ENCODE peak calls at places on chromosome 1, in eight cellular contexts. One of them, this sample, is unnamed.

GRCh38 chr1:191508239-191508638 is 650.0 kb upstream of the RGS18 start:
- DNase-seq in mammary epithelial cell: no peak
- DNase-seq in keratinocyte: no peak
- DNase-seq in astrocyte: no peak
- DNase-seq in hepatocyte: no peak
- DNase-seq in GM23338: no peak
- DNase-seq in PC-3: no peak
- DNase-seq in HCT116: no peak
- DNase-seq in this sample: no peak

GRCh38 chr1:150976879-150977694 is 2.5 kb upstream of the CERS2 start:
- DNase-seq in GM23338: peak
- DNase-seq in mammary epithelial cell: peak
- DNase-seq in keratinocyte: peak
- DNase-seq in astrocyte: no peak
- DNase-seq in hepatocyte: peak
- DNase-seq in PC-3: peak
- DNase-seq in HCT116: peak
- DNase-seq in this sample: peak

GRCh38 chr1:145978860-145979745 is 14.6 kb downstream of the POLR3GL start:
- DNase-seq in astrocyte: peak
- DNase-seq in keratinocyte: peak
- DNase-seq in GM23338: peak
- DNase-seq in PC-3: peak
- DNase-seq in mammary epithelial cell: peak
- DNase-seq in HCT116: peak
- DNase-seq in hepatocyte: peak
- DNase-seq in this sample: peak

GRCh38 chr1:26582836-26583460 is 53.4 kb downstream of the RPS6KA1 start:
- DNase-seq in GM23338: no peak
- DNase-seq in hepatocyte: no peak
- DNase-seq in mammary epithelial cell: peak
- DNase-seq in PC-3: peak
- DNase-seq in keratinocyte: no peak
- DNase-seq in astrocyte: peak
- DNase-seq in HCT116: no peak
- DNase-seq in this sample: no peak

GRCh38 chr1:11245904-11246726 is 16.2 kb downstream of the MTOR start:
- DNase-seq in astrocyte: no peak
- DNase-seq in GM23338: no peak
- DNase-seq in HCT116: no peak
- DNase-seq in PC-3: no peak
- DNase-seq in hepatocyte: no peak
- DNase-seq in keratinocyte: no peak
- DNase-seq in mammary epithelial cell: no peak
- DNase-seq in this sample: no peak

GRCh38 chr1:89552481-89553194 is 28.0 kb downstream of the LRRC8B start:
- DNase-seq in PC-3: no peak
- DNase-seq in hepatocyte: no peak
- DNase-seq in mammary epithelial cell: peak
- DNase-seq in astrocyte: no peak
- DNase-seq in HCT116: no peak
- DNase-seq in GM23338: no peak
- DNase-seq in keratinocyte: no peak
- DNase-seq in this sample: peak

GRCh38 chr1:203324103-203325003 is 19.0 kb downstream of the BTG2 start:
- DNase-seq in astrocyte: no peak
- DNase-seq in HCT116: no peak
- DNase-seq in keratinocyte: no peak
- DNase-seq in mammary epithelial cell: no peak
- DNase-seq in GM23338: no peak
- DNase-seq in PC-3: no peak
- DNase-seq in hepatocyte: no peak
- DNase-seq in this sample: peak

GRCh38 chr1:212608956-212609700 is 567 bp downstream of the ATF3 start:
- DNase-seq in keratinocyte: no peak
- DNase-seq in astrocyte: peak
- DNase-seq in mammary epithelial cell: no peak
- DNase-seq in PC-3: peak
- DNase-seq in hepatocyte: peak
- DNase-seq in GM23338: peak
- DNase-seq in HCT116: no peak
- DNase-seq in this sample: peak

GRCh38 chr1:86089765-86090164 is 66.8 kb downstream of the COL24A1 start:
- DNase-seq in PC-3: no peak
- DNase-seq in HCT116: no peak
- DNase-seq in mammary epithelial cell: no peak
- DNase-seq in hepatocyte: no peak
- DNase-seq in keratinocyte: no peak
- DNase-seq in astrocyte: no peak
- DNase-seq in GM23338: no peak
- DNase-seq in this sample: peak

GRCh38 chr1:119582801-119583200 is 65.3 kb downstream of the ZNF697 start:
- DNase-seq in HCT116: peak
- DNase-seq in mammary epithelial cell: peak
- DNase-seq in PC-3: peak
- DNase-seq in hepatocyte: peak
- DNase-seq in keratinocyte: peak
- DNase-seq in astrocyte: peak
- DNase-seq in GM23338: peak
- DNase-seq in this sample: peak

GRCh38 chr1:46549697-46550681 is 1.5 kb downstream of the KNCN start:
- DNase-seq in HCT116: no peak
- DNase-seq in mammary epithelial cell: peak
- DNase-seq in GM23338: peak
- DNase-seq in astrocyte: peak
- DNase-seq in PC-3: peak
- DNase-seq in hepatocyte: peak
- DNase-seq in keratinocyte: no peak
- DNase-seq in this sample: no peak

GRCh38 chr1:17603091-17603841 is 63.8 kb downstream of the ARHGEF10L start:
- DNase-seq in PC-3: no peak
- DNase-seq in HCT116: no peak
- DNase-seq in keratinocyte: no peak
- DNase-seq in hepatocyte: no peak
- DNase-seq in mammary epithelial cell: no peak
- DNase-seq in GM23338: no peak
- DNase-seq in astrocyte: no peak
- DNase-seq in this sample: no peak

GRCh38 chr1:237814319-237814924 is 76.3 kb downstream of the ZP4 start:
- DNase-seq in PC-3: peak
- DNase-seq in hepatocyte: peak
- DNase-seq in keratinocyte: no peak
- DNase-seq in mammary epithelial cell: no peak
- DNase-seq in HCT116: no peak
- DNase-seq in astrocyte: no peak
- DNase-seq in GM23338: peak
- DNase-seq in this sample: no peak

GRCh38 chr1:57279909-57280666 is 143.8 kb downstream of the DAB1 start:
- DNase-seq in hepatocyte: peak
- DNase-seq in astrocyte: peak
- DNase-seq in keratinocyte: peak
- DNase-seq in HCT116: no peak
- DNase-seq in PC-3: peak
- DNase-seq in mammary epithelial cell: peak
- DNase-seq in GM23338: peak
- DNase-seq in this sample: no peak

GRCh38 chr1:112533029-112533428 is 24.3 kb downstream of the WNT2B start:
- DNase-seq in hepatocyte: no peak
- DNase-seq in HCT116: no peak
- DNase-seq in astrocyte: peak
- DNase-seq in keratinocyte: no peak
- DNase-seq in GM23338: peak
- DNase-seq in PC-3: no peak
- DNase-seq in mammary epithelial cell: no peak
- DNase-seq in this sample: no peak

GRCh38 chr1:232602622-232603021 is 27.3 kb downstream of the SIPA1L2 start:
- DNase-seq in hepatocyte: no peak
- DNase-seq in astrocyte: no peak
- DNase-seq in HCT116: no peak
- DNase-seq in keratinocyte: no peak
- DNase-seq in GM23338: peak
- DNase-seq in PC-3: no peak
- DNase-seq in mammary epithelial cell: no peak
- DNase-seq in this sample: no peak

GRCh38 chr1:31937300-31938183 is 626 bp downstream of the PTP4A2 start:
- DNase-seq in GM23338: peak
- DNase-seq in mammary epithelial cell: peak
- DNase-seq in keratinocyte: no peak
- DNase-seq in hepatocyte: peak
- DNase-seq in astrocyte: peak
- DNase-seq in PC-3: peak
- DNase-seq in HCT116: no peak
- DNase-seq in this sample: peak

GRCh38 chr1:226737819-226738420 is 1.2 kb downstream of the ITPKB start:
- DNase-seq in keratinocyte: no peak
- DNase-seq in PC-3: peak
- DNase-seq in GM23338: peak
- DNase-seq in astrocyte: no peak
- DNase-seq in mammary epithelial cell: peak
- DNase-seq in hepatocyte: peak
- DNase-seq in HCT116: no peak
- DNase-seq in this sample: peak

GRCh38 chr1:100896481-100896982 is 642 bp downstream of the SLC30A7 start:
- DNase-seq in hepatocyte: peak
- DNase-seq in mammary epithelial cell: peak
- DNase-seq in astrocyte: peak
- DNase-seq in GM23338: peak
- DNase-seq in PC-3: peak
- DNase-seq in keratinocyte: peak
- DNase-seq in HCT116: peak
- DNase-seq in this sample: peak

GRCh38 chr1:152884085-152884484 is 6.0 kb downstream of the SMCP start:
- DNase-seq in GM23338: no peak
- DNase-seq in mammary epithelial cell: peak
- DNase-seq in astrocyte: no peak
- DNase-seq in PC-3: no peak
- DNase-seq in hepatocyte: no peak
- DNase-seq in HCT116: no peak
- DNase-seq in keratinocyte: no peak
- DNase-seq in this sample: no peak

GRCh38 chr1:20278692-20279130 is 12.0 kb upstream of the VWA5B1 start:
- DNase-seq in mammary epithelial cell: no peak
- DNase-seq in astrocyte: peak
- DNase-seq in PC-3: no peak
- DNase-seq in keratinocyte: no peak
- DNase-seq in hepatocyte: no peak
- DNase-seq in HCT116: no peak
- DNase-seq in GM23338: peak
- DNase-seq in this sample: no peak

GRCh38 chr1:100868364-100868995 is 26.2 kb downstream of the EXTL2 start:
- DNase-seq in hepatocyte: peak
- DNase-seq in keratinocyte: no peak
- DNase-seq in astrocyte: peak
- DNase-seq in mammary epithelial cell: no peak
- DNase-seq in GM23338: peak
- DNase-seq in PC-3: peak
- DNase-seq in HCT116: peak
- DNase-seq in this sample: peak

GRCh38 chr1:175015243-175015642 is 8.0 kb downstream of the MRPS14 start:
- DNase-seq in PC-3: no peak
- DNase-seq in GM23338: no peak
- DNase-seq in mammary epithelial cell: no peak
- DNase-seq in keratinocyte: no peak
- DNase-seq in HCT116: no peak
- DNase-seq in astrocyte: peak
- DNase-seq in hepatocyte: no peak
- DNase-seq in this sample: no peak

GRCh38 chr1:9651565-9652378 is at the start of gene PIK3CD:
- DNase-seq in mammary epithelial cell: peak
- DNase-seq in GM23338: peak
- DNase-seq in keratinocyte: no peak
- DNase-seq in PC-3: peak
- DNase-seq in HCT116: no peak
- DNase-seq in astrocyte: peak
- DNase-seq in hepatocyte: peak
- DNase-seq in this sample: no peak

GRCh38 chr1:225469051-225469450 is 41.2 kb upstream of the LBR start:
- DNase-seq in GM23338: no peak
- DNase-seq in PC-3: no peak
- DNase-seq in astrocyte: no peak
- DNase-seq in hepatocyte: no peak
- DNase-seq in keratinocyte: no peak
- DNase-seq in mammary epithelial cell: no peak
- DNase-seq in HCT116: no peak
- DNase-seq in this sample: no peak

GRCh38 chr1:240611619-240612490 is at the start of gene GREM2:
- DNase-seq in HCT116: no peak
- DNase-seq in mammary epithelial cell: peak
- DNase-seq in keratinocyte: no peak
- DNase-seq in PC-3: peak
- DNase-seq in hepatocyte: peak
- DNase-seq in GM23338: peak
- DNase-seq in astrocyte: peak
- DNase-seq in this sample: peak

GRCh38 chr1:56877973-56878372 is 23.4 kb downstream of the C8A start:
- DNase-seq in hepatocyte: no peak
- DNase-seq in PC-3: no peak
- DNase-seq in HCT116: no peak
- DNase-seq in mammary epithelial cell: no peak
- DNase-seq in keratinocyte: no peak
- DNase-seq in GM23338: no peak
- DNase-seq in astrocyte: no peak
- DNase-seq in this sample: no peak

GRCh38 chr1:64163972-64164371 is 39.5 kb upstream of the UBE2U start:
- DNase-seq in astrocyte: peak
- DNase-seq in hepatocyte: peak
- DNase-seq in HCT116: no peak
- DNase-seq in GM23338: peak
- DNase-seq in mammary epithelial cell: peak
- DNase-seq in keratinocyte: no peak
- DNase-seq in PC-3: peak
- DNase-seq in this sample: no peak
- TF ChIP-seq CTCF in astrocyte: peak
- TF ChIP-seq CTCF in hepatocyte: peak
- TF ChIP-seq CTCF in HCT116: peak
- TF ChIP-seq CTCF in GM23338: peak
- TF ChIP-seq CTCF in mammary epithelial cell: peak
- TF ChIP-seq CTCF in keratinocyte: peak
- TF ChIP-seq CTCF in PC-3: peak
- TF ChIP-seq CTCF in this sample: peak

GRCh38 chr1:1918901-1919303 is at the start of gene TMEM52:
- DNase-seq in PC-3: no peak
- DNase-seq in astrocyte: no peak
- DNase-seq in hepatocyte: no peak
- DNase-seq in HCT116: no peak
- DNase-seq in GM23338: peak
- DNase-seq in mammary epithelial cell: no peak
- DNase-seq in keratinocyte: no peak
- DNase-seq in this sample: no peak
- TF ChIP-seq EZH2 in PC-3: no peak
- TF ChIP-seq EZH2 in astrocyte: no peak
- TF ChIP-seq EZH2 in hepatocyte: no peak
- TF ChIP-seq EZH2 in HCT116: no peak
- TF ChIP-seq EZH2 in GM23338: no peak
- TF ChIP-seq EZH2 in mammary epithelial cell: no peak
- TF ChIP-seq EZH2 in keratinocyte: no peak
- TF ChIP-seq EZH2 in this sample: no peak

GRCh38 chr1:70284366-70284765 is 63.2 kb downstream of the SRSF11 start:
- DNase-seq in keratinocyte: peak
- DNase-seq in mammary epithelial cell: peak
- DNase-seq in GM23338: no peak
- DNase-seq in HCT116: no peak
- DNase-seq in PC-3: no peak
- DNase-seq in astrocyte: no peak
- DNase-seq in hepatocyte: no peak
- DNase-seq in this sample: no peak
- TF ChIP-seq CTCF in keratinocyte: no peak
- TF ChIP-seq CTCF in mammary epithelial cell: no peak
- TF ChIP-seq CTCF in GM23338: no peak
- TF ChIP-seq CTCF in HCT116: no peak
- TF ChIP-seq CTCF in PC-3: no peak
- TF ChIP-seq CTCF in astrocyte: no peak
- TF ChIP-seq CTCF in hepatocyte: no peak
- TF ChIP-seq CTCF in this sample: no peak

GRCh38 chr1:213986020-213986924 is 1.5 kb upstream of the PROX1 start:
- DNase-seq in GM23338: peak
- DNase-seq in mammary epithelial cell: no peak
- DNase-seq in astrocyte: no peak
- DNase-seq in hepatocyte: no peak
- DNase-seq in keratinocyte: no peak
- DNase-seq in PC-3: peak
- DNase-seq in HCT116: no peak
- DNase-seq in this sample: no peak
- TF ChIP-seq EZH2 in GM23338: peak
- TF ChIP-seq EZH2 in mammary epithelial cell: peak
- TF ChIP-seq EZH2 in astrocyte: peak
- TF ChIP-seq EZH2 in hepatocyte: no peak
- TF ChIP-seq EZH2 in keratinocyte: peak
- TF ChIP-seq EZH2 in PC-3: peak
- TF ChIP-seq EZH2 in HCT116: no peak
- TF ChIP-seq EZH2 in this sample: peak